ENCODE peak calls at places on chromosome 10, in five cellular contexts. R, C, U, A and K are unnamed samples.

GRCh38 chr10:70812814-70813213 is 2.9 kb upstream of the SGPL1 start:
- DNase-seq in R (no peak), C (no peak), U (no peak), A (no peak), K (no peak)

GRCh38 chr10:107341281-107341680 is 176.8 kb upstream of the SORCS1 start:
- DNase-seq in A (no peak), C (no peak), U (no peak), R (no peak), K (no peak)

GRCh38 chr10:4316166-4316810 is 509.7 kb upstream of the AKR1E2 start:
- DNase-seq in A (no peak), R (peak), C (peak), U (peak), K (no peak)

GRCh38 chr10:67171970-67172369 is 246.1 kb downstream of the LRRTM3 start:
- DNase-seq in A (no peak), U (no peak), C (no peak), R (no peak), K (no peak)

GRCh38 chr10:122331100-122331499 is 43.4 kb upstream of the PLEKHA1 start:
- DNase-seq in C (no peak), U (no peak), A (no peak), R (no peak), K (no peak)

GRCh38 chr10:10977231-10977956 is 40.3 kb upstream of the CELF2 start:
- DNase-seq in A (no peak), R (peak), C (no peak), U (no peak), K (no peak)

GRCh38 chr10:114413398-114413797 is 9.1 kb upstream of the AFAP1L2 start:
- DNase-seq in R (peak), C (no peak), A (no peak), U (no peak), K (no peak)

GRCh38 chr10:6050801-6051445 is 11.2 kb downstream of the IL2RA start:
- DNase-seq in U (peak), R (peak), C (no peak), A (peak), K (peak)

GRCh38 chr10:37752309-37752875 is 105.0 kb downstream of the ZNF248 start:
- DNase-seq in C (no peak), U (no peak), A (no peak), R (no peak), K (no peak)

GRCh38 chr10:132463333-132464255 is 66.6 kb downstream of the PWWP2B start:
- DNase-seq in R (no peak), U (no peak), C (no peak), A (no peak), K (no peak)

GRCh38 chr10:35492387-35493195 is 112.5 kb upstream of the GJD4 start:
- DNase-seq in U (no peak), R (no peak), A (no peak), C (no peak), K (no peak)

GRCh38 chr10:64699244-64699643 is 1178.0 kb downstream of the REEP3 start:
- DNase-seq in R (no peak), A (no peak), C (no peak), U (no peak), K (no peak)

GRCh38 chr10:45418859-45419672 is 45.0 kb downstream of the ALOX5 start:
- DNase-seq in R (peak), U (no peak), C (peak), A (no peak), K (peak)

GRCh38 chr10:100509241-100509640 is 10.4 kb downstream of the SEC31B start:
- DNase-seq in R (peak), C (no peak), A (no peak), U (no peak), K (peak)

GRCh38 chr10:133258818-133259602 is 17.7 kb downstream of the ADAM8 start:
- DNase-seq in U (peak), A (no peak), R (peak), C (no peak), K (peak)

GRCh38 chr10:3090914-3091313 is 23.6 kb downstream of the PFKP start:
- DNase-seq in U (no peak), C (no peak), R (peak), A (no peak), K (no peak)

GRCh38 chr10:60937784-60938654 is 6.0 kb downstream of the RHOBTB1 start:
- DNase-seq in U (no peak), A (no peak), R (peak), C (no peak), K (no peak)

GRCh38 chr10:32413513-32413912 is 32.4 kb upstream of the CCDC7 start:
- DNase-seq in A (no peak), C (no peak), U (peak), R (peak), K (peak)

GRCh38 chr10:113441220-113441619 is 111.6 kb upstream of the HABP2 start:
- DNase-seq in C (no peak), U (no peak), A (peak), R (no peak), K (no peak)

GRCh38 chr10:90579602-90580242 is 278.1 kb downstream of the HTR7 start:
- DNase-seq in R (peak), C (no peak), A (no peak), U (peak), K (no peak)

GRCh38 chr10:89373916-89374711 is 3.7 kb upstream of the IFIT1B start:
- DNase-seq in R (peak), C (no peak), U (no peak), A (no peak), K (no peak)

GRCh38 chr10:113177163-113177935 is 227.3 kb downstream of the TCF7L2 start:
- DNase-seq in U (no peak), A (peak), C (no peak), R (no peak), K (no peak)

GRCh38 chr10:12631216-12631615 is 281.9 kb downstream of the CAMK1D start:
- DNase-seq in R (peak), A (no peak), C (no peak), U (peak), K (no peak)

GRCh38 chr10:22824984-22825383 is 102.9 kb upstream of the ARMC3 start:
- DNase-seq in A (no peak), R (no peak), C (no peak), U (no peak), K (no peak)

GRCh38 chr10:65571011-65571570 is 1354.7 kb upstream of the LRRTM3 start:
- DNase-seq in A (no peak), U (no peak), R (peak), C (no peak), K (no peak)

GRCh38 chr10:79093658-79094411 is 25.1 kb downstream of the ZMIZ1 start:
- DNase-seq in A (no peak), C (no peak), U (no peak), R (peak), K (no peak)

GRCh38 chr10:11535376-11535959 is 76.0 kb downstream of the USP6NL start:
- DNase-seq in C (no peak), A (no peak), U (no peak), R (no peak), K (no peak)

GRCh38 chr10:102375250-102375649 is 20.3 kb upstream of the NFKB2 start:
- DNase-seq in C (no peak), U (no peak), A (no peak), R (no peak), K (no peak)

GRCh38 chr10:69661414-69662172 is 31.5 kb downstream of the FAM241B start:
- DNase-seq in C (no peak), R (no peak), U (no peak), A (no peak), K (no peak)

GRCh38 chr10:79084012-79084971 is 15.5 kb downstream of the ZMIZ1 start:
- DNase-seq in A (no peak), U (no peak), R (peak), C (peak), K (peak)

GRCh38 chr10:96588601-96589419 is 2.0 kb upstream of the TM9SF3 start:
- DNase-seq in R (no peak), A (no peak), C (no peak), U (no peak), K (peak)

GRCh38 chr10:110857265-110858158 is 14.2 kb upstream of the PDCD4 start:
- DNase-seq in A (peak), U (no peak), C (no peak), R (peak), K (peak)

GRCh38 chr10:80966326-80966986 is 428.8 kb downstream of the SH2D4B start:
- DNase-seq in R (no peak), C (no peak), A (no peak), U (no peak), K (no peak)

GRCh38 chr10:42598249-42598873 is 40.0 kb downstream of the ZNF33B start:
- DNase-seq in A (no peak), R (no peak), U (no peak), C (no peak), K (no peak)

GRCh38 chr10:78996449-78997129 is 72.2 kb upstream of the ZMIZ1 start:
- DNase-seq in R (no peak), A (no peak), C (no peak), U (no peak), K (no peak)

GRCh38 chr10:103917326-103918052 is 495 bp downstream of the STN1 start:
- DNase-seq in A (no peak), U (no peak), R (no peak), C (peak), K (peak)

GRCh38 chr10:103916254-103916653 is 1.7 kb downstream of the STN1 start:
- DNase-seq in R (peak), A (no peak), C (no peak), U (no peak), K (no peak)

GRCh38 chr10:103919648-103920025 is 1.7 kb upstream of the STN1 start:
- DNase-seq in C (no peak), U (no peak), A (no peak), R (no peak), K (no peak)

GRCh38 chr10:103916901-103917300 is 1.1 kb downstream of the STN1 start:
- DNase-seq in C (no peak), A (no peak), R (no peak), U (no peak), K (no peak)

DNA sequence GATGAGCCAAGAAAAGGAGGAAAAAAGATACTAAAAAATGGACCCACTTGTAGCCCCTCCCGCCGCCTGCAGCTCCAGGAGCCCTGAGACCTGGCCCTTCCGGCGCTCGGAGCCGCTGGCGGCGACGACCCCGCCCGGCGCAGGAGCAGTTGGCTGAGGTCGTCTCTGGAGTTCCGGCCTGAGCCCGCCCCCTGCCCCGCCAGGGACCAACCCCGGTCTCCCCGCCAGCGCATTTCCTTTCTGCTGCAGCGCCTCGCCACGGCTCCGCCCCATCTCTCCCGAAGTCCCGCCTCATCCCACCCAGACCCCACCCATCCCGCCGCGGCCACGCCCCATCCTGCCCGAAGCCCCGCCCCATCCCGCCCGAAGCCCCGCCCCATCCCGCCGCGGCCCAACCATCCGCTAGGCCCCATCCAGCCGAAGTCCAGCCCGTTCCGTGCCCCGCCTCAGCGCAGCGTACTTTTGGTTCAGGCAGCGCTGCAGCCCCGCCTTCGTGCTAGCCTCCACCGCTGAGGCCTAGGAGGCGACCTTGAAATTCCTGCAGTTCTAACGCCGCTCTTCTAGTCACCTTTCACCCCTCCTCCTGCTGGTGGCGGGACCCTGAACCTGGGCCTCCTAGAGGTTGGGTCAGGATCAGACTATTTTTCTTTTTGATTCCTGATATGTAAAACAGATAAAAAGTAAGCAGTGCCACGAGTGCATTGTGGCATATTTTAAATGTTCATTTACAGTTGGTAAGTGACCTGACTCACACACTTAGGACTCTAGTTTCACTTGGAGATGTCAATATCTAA is at the start of gene STN1:
- DNase-seq in C (peak), U (peak), A (peak), R (peak), K (peak)
- TF ChIP-seq CTCF in C (peak), U (no peak), A (no peak), R (no peak), K (no peak)

DNA sequence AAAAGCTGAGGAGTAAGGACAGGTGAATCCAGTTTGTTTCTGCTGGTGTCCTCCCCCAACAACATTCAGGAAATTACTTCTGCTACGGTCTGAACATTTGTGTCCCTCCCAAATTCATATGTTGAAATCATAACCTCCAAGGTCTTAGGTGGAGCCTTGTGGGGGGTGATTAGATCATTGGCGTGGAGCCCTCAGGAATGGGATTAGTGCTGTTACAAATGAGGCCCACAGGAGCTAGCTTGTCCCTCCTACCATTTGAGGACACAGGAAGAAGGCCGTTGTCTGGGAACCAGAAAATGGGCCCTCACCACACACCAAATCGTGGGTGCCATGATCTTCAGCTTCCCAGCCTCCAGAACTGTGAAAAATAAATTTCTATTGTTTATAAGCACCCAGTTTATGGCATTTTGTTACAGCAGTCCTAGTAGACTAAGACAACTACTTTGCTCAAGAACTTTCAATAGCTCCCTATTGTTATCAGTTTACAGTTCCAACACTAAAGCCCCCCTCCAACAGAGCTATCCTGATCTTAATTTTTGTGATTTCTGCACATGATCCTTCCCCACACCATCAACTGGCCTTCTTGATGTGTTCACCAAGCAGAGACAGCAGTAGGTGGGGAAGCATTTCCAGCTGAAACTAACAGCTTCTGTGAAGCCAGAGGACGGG is 2.1 kb upstream of the LRMDA start:
- DNase-seq in R (no peak), U (no peak), A (no peak), C (no peak), K (no peak)
- TF ChIP-seq CTCF in R (no peak), U (no peak), A (no peak), C (no peak), K (no peak)

DNA sequence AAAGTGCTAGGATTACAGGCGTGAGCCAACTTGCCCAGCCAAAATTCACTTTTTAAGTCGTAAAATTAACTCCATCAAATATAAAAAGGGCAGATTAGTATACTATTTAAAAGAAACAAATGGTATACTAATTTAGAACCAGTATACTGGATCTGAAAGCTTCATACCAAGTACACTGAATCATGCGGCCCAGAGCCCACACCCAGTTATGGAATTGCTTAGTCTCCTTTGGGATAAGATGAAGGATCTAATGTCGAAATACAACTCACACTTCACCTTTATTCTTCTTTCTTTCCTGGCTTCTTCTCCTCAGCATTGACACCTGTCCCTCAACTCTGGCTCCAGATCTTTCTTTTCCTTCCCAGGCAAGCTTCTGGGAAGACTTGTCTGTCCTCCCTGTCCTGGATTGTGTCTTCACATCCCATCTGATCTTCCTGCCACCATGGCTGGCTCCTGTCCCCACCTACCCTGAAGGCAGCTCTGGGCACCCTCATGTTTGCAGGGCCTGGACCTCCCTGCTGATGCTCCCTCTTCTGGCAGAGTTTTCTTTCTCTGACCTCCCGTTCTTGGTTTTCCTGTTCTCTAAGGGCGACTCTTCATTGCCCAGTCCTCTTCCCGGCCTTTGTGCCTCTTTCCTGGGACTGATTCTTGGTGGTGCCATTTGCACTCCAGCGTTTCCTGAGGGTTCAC is 57.8 kb upstream of the CTBP2 start:
- DNase-seq in C (no peak), A (no peak), R (peak), U (no peak), K (no peak)
- TF ChIP-seq CTCF in C (no peak), A (no peak), R (no peak), U (no peak), K (no peak)

DNA sequence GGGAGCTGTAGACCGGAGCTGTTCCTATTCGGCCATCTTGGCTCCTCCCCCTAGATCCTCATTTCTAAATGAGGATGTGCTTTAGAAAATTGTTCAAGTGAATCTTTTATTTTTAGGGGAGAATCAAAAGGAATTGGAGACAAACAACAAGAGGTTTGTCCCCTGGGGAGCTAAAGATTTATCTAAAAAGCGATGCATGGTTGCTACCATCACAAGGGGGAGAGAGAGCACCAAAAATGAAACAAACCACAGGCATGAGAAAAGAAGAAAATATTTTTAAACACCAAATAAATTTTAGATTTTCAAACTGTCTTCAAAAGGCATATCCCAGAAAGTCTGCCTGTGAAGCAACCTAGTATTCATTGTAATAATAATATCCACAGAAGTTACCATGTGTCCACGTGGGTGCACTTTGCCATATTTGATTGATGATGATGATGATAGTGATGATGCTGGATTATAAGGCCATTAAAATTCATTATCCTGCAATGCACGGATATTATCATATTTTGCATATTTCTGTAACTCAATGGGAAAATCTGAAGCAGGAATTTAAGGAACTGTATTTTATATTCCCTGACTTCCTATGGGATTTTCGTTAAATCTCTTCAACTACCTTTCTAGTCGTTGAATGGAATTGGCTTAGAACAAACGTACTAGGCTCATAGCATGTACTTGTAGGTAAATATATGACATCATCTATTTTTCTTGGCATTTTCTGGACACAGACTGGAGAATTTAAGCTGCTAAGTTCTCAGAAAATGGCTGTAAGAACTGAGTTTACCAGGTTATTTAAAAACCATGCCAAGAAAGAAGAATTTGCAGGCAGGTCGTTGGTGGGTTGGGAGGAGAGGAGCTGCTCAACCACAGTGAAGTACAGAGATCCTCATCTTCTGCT is 171.6 kb downstream of the WDR37 start:
- DNase-seq in U (no peak), A (no peak), R (no peak), C (no peak), K (no peak)
- TF ChIP-seq CTCF in U (no peak), A (no peak), R (no peak), C (peak), K (no peak)